ENCODE peak calls at places on chromosomes 3 and 15, in seven cellular contexts. I, P, Z, L, B, N and Y are unnamed samples.

GRCh38 chr3:13013994-13014754 is 59.1 kb downstream of the IQSEC1 start:
- DNase-seq in I (no peak), P (no peak), Z (no peak), L (no peak), B (peak), N (no peak), Y (no peak)

GRCh38 chr15:73564255-73564654 is 68.9 kb downstream of the NPTN start:
- DNase-seq in I (peak), P (no peak), Z (no peak), L (no peak), B (no peak), N (peak), Y (no peak)

GRCh38 chr3:24832878-24833277 is 338.2 kb upstream of the THRB start:
- DNase-seq in I (no peak), P (no peak), Z (no peak), L (no peak), B (no peak), N (no peak), Y (no peak)

GRCh38 chr3:25855281-25855680 is 65.4 kb downstream of the OXSM start:
- DNase-seq in I (no peak), P (no peak), Z (no peak), L (no peak), B (no peak), N (no peak), Y (no peak)

GRCh38 chr3:104787306-104787705 is 579.4 kb upstream of the ALCAM start:
- DNase-seq in I (no peak), P (no peak), Z (no peak), L (no peak), B (no peak), N (no peak), Y (no peak)

GRCh38 chr15:70672081-70672480 is 91.3 kb downstream of the UACA start:
- DNase-seq in I (no peak), P (no peak), Z (no peak), L (no peak), B (no peak), N (no peak), Y (no peak)

GRCh38 chr3:100063929-100064461 is 50.3 kb downstream of the FILIP1L start:
- DNase-seq in I (no peak), P (no peak), Z (no peak), L (no peak), B (no peak), N (no peak), Y (no peak)

GRCh38 chr3:14439501-14440167 is 37.2 kb downstream of the SLC6A6 start:
- DNase-seq in I (no peak), P (no peak), Z (no peak), L (peak), B (no peak), N (peak), Y (peak)

GRCh38 chr15:91431041-91431715 is 331.1 kb downstream of the SV2B start:
- DNase-seq in I (no peak), P (no peak), Z (no peak), L (no peak), B (no peak), N (no peak), Y (no peak)

GRCh38 chr3:10760199-10760598 is 55.8 kb upstream of the SLC6A11 start:
- DNase-seq in I (no peak), P (no peak), Z (no peak), L (no peak), B (no peak), N (no peak), Y (no peak)

GRCh38 chr15:89794627-89795241 is 18.6 kb downstream of the MESP2 start:
- DNase-seq in I (no peak), P (no peak), Z (no peak), L (peak), B (no peak), N (no peak), Y (no peak)

GRCh38 chr15:73752817-73753214 is 335 bp downstream of the INSYN1 start:
- DNase-seq in I (peak), P (no peak), Z (peak), L (no peak), B (no peak), N (no peak), Y (no peak)

GRCh38 chr15:49415638-49416037 is 7.4 kb upstream of the FGF7 start:
- DNase-seq in I (no peak), P (no peak), Z (no peak), L (no peak), B (no peak), N (peak), Y (no peak)

GRCh38 chr3:71303627-71304260 is 279.8 kb downstream of the FOXP1 start:
- DNase-seq in I (no peak), P (no peak), Z (no peak), L (no peak), B (no peak), N (no peak), Y (no peak)

GRCh38 chr3:16423947-16424673 is 89.4 kb downstream of the RFTN1 start:
- DNase-seq in I (no peak), P (no peak), Z (no peak), L (no peak), B (no peak), N (no peak), Y (no peak)

GRCh38 chr3:9916734-9917680 is at the start of gene IL17RC:
- DNase-seq in I (peak), P (peak), Z (peak), L (peak), B (peak), N (peak), Y (peak)

GRCh38 chr15:45023659-45024320 is 795 bp downstream of the SORD start:
- DNase-seq in I (peak), P (peak), Z (no peak), L (no peak), B (no peak), N (peak), Y (no peak)

GRCh38 chr3:48708481-48708889 is 8.5 kb downstream of the IP6K2 start:
- DNase-seq in I (no peak), P (no peak), Z (no peak), L (no peak), B (no peak), N (no peak), Y (no peak)

GRCh38 chr3:39644176-39644575 is 165.2 kb upstream of the MYRIP start:
- DNase-seq in I (no peak), P (no peak), Z (no peak), L (no peak), B (no peak), N (no peak), Y (no peak)

GRCh38 chr3:102142379-102143058 is 292.3 kb upstream of the ZPLD1 start:
- DNase-seq in I (no peak), P (no peak), Z (no peak), L (no peak), B (no peak), N (no peak), Y (no peak)

GRCh38 chr3:194584866-194585265 is 48.4 kb downstream of the TMEM44 start:
- DNase-seq in I (no peak), P (no peak), Z (no peak), L (no peak), B (no peak), N (no peak), Y (no peak)

GRCh38 chr3:72597756-72598195 is 250.5 kb downstream of the SHQ1 start:
- DNase-seq in I (peak), P (no peak), Z (no peak), L (peak), B (no peak), N (peak), Y (peak)

GRCh38 chr15:63401078-63401477 is 19.4 kb upstream of the CA12 start:
- DNase-seq in I (no peak), P (no peak), Z (no peak), L (no peak), B (no peak), N (no peak), Y (no peak)

GRCh38 chr15:89359471-89360293 is 25.1 kb upstream of the POLG start:
- DNase-seq in I (peak), P (no peak), Z (no peak), L (no peak), B (no peak), N (no peak), Y (no peak)

GRCh38 chr3:111910806-111911205 is 51.7 kb downstream of the PHLDB2 start:
- DNase-seq in I (no peak), P (no peak), Z (no peak), L (no peak), B (no peak), N (no peak), Y (no peak)

GRCh38 chr15:34889486-34889885 is 80.1 kb downstream of the AQR start:
- DNase-seq in I (no peak), P (no peak), Z (no peak), L (no peak), B (no peak), N (no peak), Y (no peak)

GRCh38 chr3:114104414-114104813 is 47.9 kb downstream of the QTRT2 start:
- DNase-seq in I (no peak), P (no peak), Z (no peak), L (no peak), B (no peak), N (no peak), Y (no peak)